ENCODE peak calls at places on chromosomes 11 and 22, in ten cellular contexts. Y is germinal center; R is posterior cingulate gyrus; O is aorta; H is amygdala; D is NCI-H2081; K is right cardiac atrium; A is pulmonary artery endothelial cell; G is stimulated activated CD4-positive, alpha-beta T cell treated with anti-CD3 and anti-CD28 coated beads, Interleukin-15, amount 100 ng/mL, for 48 hours; F is T-helper 2 cell. U is an unnamed sample.

GRCh38 chr11:31806186-31806943 is 4.8 kb downstream of the PAX6 start:
- DNase-seq in Y (no peak), R (no peak), O (no peak), H (no peak), D (no peak), K (peak), A (no peak), G (no peak), F (no peak), U (no peak)

GRCh38 chr11:1780700-1781592 is 17.2 kb upstream of the CTSD start:
- DNase-seq in Y (no peak), R (no peak), O (peak), H (no peak), D (no peak), K (no peak), A (no peak), G (no peak), F (no peak), U (no peak)

GRCh38 chr11:94814238-94814976 is 46.3 kb downstream of the AMOTL1 start:
- DNase-seq in Y (no peak), R (no peak), O (no peak), H (no peak), D (no peak), K (no peak), A (no peak), G (no peak), F (no peak), U (no peak)

GRCh38 chr11:47495856-47496217 is 46.9 kb upstream of the RAPSN start:
- DNase-seq in Y (no peak), R (no peak), O (no peak), H (no peak), D (no peak), K (no peak), A (no peak), G (no peak), F (no peak), U (no peak)

GRCh38 chr22:42581762-42582716 is 28.3 kb downstream of the SERHL2 start:
- DNase-seq in Y (peak), R (peak), O (peak), H (peak), D (peak), K (peak), A (peak), G (peak), F (peak), U (peak)

GRCh38 chr22:17131686-17132085 is 10.5 kb upstream of the TMEM121B start:
- DNase-seq in Y (no peak), R (no peak), O (no peak), H (no peak), D (peak), K (no peak), A (no peak), G (no peak), F (no peak), U (no peak)

GRCh38 chr22:46390652-46391301 is 55.3 kb downstream of the TRMU start:
- DNase-seq in Y (no peak), R (peak), O (peak), H (peak), D (peak), K (peak), A (peak), G (no peak), F (no peak), U (peak)

GRCh38 chr22:39478461-39478860 is 21.6 kb downstream of the MGAT3 start:
- DNase-seq in Y (no peak), R (no peak), O (no peak), H (no peak), D (no peak), K (peak), A (no peak), G (no peak), F (no peak), U (no peak)

GRCh38 chr11:2836335-2837095 is 49.1 kb downstream of the CDKN1C start:
- DNase-seq in Y (no peak), R (no peak), O (no peak), H (no peak), D (no peak), K (peak), A (no peak), G (no peak), F (no peak), U (no peak)

GRCh38 chr11:120598517-120599209 is 87.1 kb downstream of the GRIK4 start:
- DNase-seq in Y (no peak), R (no peak), O (no peak), H (no peak), D (no peak), K (no peak), A (no peak), G (no peak), F (no peak), U (no peak)

GRCh38 chr11:5367461-5368074 is 16.0 kb upstream of the OR51M1 start:
- DNase-seq in Y (no peak), R (no peak), O (no peak), H (no peak), D (no peak), K (no peak), A (peak), G (no peak), F (no peak), U (no peak)

GRCh38 chr11:27599217-27599616 is 92.6 kb upstream of the LIN7C start:
- DNase-seq in Y (no peak), R (no peak), O (no peak), H (no peak), D (no peak), K (no peak), A (no peak), G (no peak), F (no peak), U (no peak)

GRCh38 chr11:86176165-86176884 is 68.2 kb upstream of the EED start:
- DNase-seq in Y (no peak), R (no peak), O (no peak), H (no peak), D (no peak), K (no peak), A (no peak), G (peak), F (peak), U (no peak)

GRCh38 chr11:116510886-116511650 is 261.7 kb downstream of the BUD13 start:
- DNase-seq in Y (no peak), R (no peak), O (no peak), H (no peak), D (no peak), K (no peak), A (no peak), G (no peak), F (no peak), U (no peak)

GRCh38 chr22:36758792-36759271 is 17.1 kb downstream of the IFT27 start:
- DNase-seq in Y (no peak), R (peak), O (peak), H (no peak), D (no peak), K (no peak), A (no peak), G (no peak), F (no peak), U (no peak)

GRCh38 chr11:13955971-13956421 is 6.5 kb upstream of the SPON1 start:
- DNase-seq in Y (peak), R (peak), O (peak), H (peak), D (peak), K (peak), A (peak), G (no peak), F (peak), U (peak)

GRCh38 chr22:19119949-19120348 is 2.3 kb downstream of the DGCR2 start:
- DNase-seq in Y (no peak), R (no peak), O (no peak), H (no peak), D (no peak), K (no peak), A (no peak), G (no peak), F (no peak), U (no peak)

GRCh38 chr11:125282596-125282914 is 118.0 kb downstream of the PKNOX2 start:
- DNase-seq in Y (no peak), R (no peak), O (no peak), H (no peak), D (no peak), K (no peak), A (no peak), G (no peak), F (no peak), U (no peak)

GRCh38 chr22:42217019-42217751 is 53.3 kb downstream of the TCF20 start:
- DNase-seq in Y (no peak), R (no peak), O (no peak), H (no peak), D (no peak), K (no peak), A (no peak), G (no peak), F (no peak), U (no peak)

GRCh38 chr22:48920776-48921241 is 906.9 kb downstream of the BRD1 start:
- DNase-seq in Y (no peak), R (peak), O (no peak), H (peak), D (peak), K (no peak), A (no peak), G (no peak), F (no peak), U (no peak)

GRCh38 chr11:99693941-99694492 is 673.3 kb downstream of the CNTN5 start:
- DNase-seq in Y (no peak), R (no peak), O (no peak), H (no peak), D (no peak), K (no peak), A (no peak), G (no peak), F (no peak), U (no peak)

GRCh38 chr22:25368271-25368670 is 148.8 kb downstream of the CRYBB2 start:
- DNase-seq in Y (no peak), R (no peak), O (no peak), H (no peak), D (no peak), K (peak), A (no peak), G (no peak), F (no peak), U (no peak)

GRCh38 chr22:32355760-32356159 is 1.9 kb upstream of the RFPL3 start:
- DNase-seq in Y (no peak), R (no peak), O (no peak), H (no peak), D (no peak), K (no peak), A (no peak), G (no peak), F (no peak), U (no peak)

GRCh38 chr11:35852056-35852455 is 91.8 kb upstream of the LDLRAD3 start:
- DNase-seq in Y (no peak), R (no peak), O (peak), H (no peak), D (no peak), K (peak), A (peak), G (no peak), F (no peak), U (peak)